ENCODE peak calls at places on chromosome 19, in six cellular contexts. J is amniotic stem cell, B is posterior cingulate gyrus, A is RWPE1, H is psoas muscle, P is BJ. N is an unnamed sample.

GRCh38 chr19:31289381-31289880 is 59.8 kb downstream of the TSHZ3 start:
- DNase-seq in B (no peak), A (no peak), P (no peak), H (no peak), J (no peak), N (no peak)

GRCh38 chr19:47778089-47778953 is at the start of gene SELENOW:
- DNase-seq in H (peak), J (peak), P (no peak), B (peak), A (peak), N (peak)

GRCh38 chr19:31013391-31013975 is 335.8 kb downstream of the TSHZ3 start:
- DNase-seq in A (no peak), J (no peak), P (no peak), B (no peak), H (no peak), N (no peak)

GRCh38 chr19:9014809-9015208 is 4.6 kb upstream of the MUC16 start:
- DNase-seq in A (no peak), B (no peak), J (no peak), H (no peak), P (no peak), N (no peak)

GRCh38 chr19:19381007-19381926 is 24.2 kb upstream of the GATAD2A start:
- DNase-seq in J (no peak), P (no peak), H (no peak), A (no peak), B (no peak), N (no peak)

GRCh38 chr19:32676186-32676894 is 692 bp downstream of the RGS9BP start:
- DNase-seq in B (no peak), P (no peak), A (no peak), J (no peak), H (peak), N (peak)

GRCh38 chr19:42198676-42199439 is 18.6 kb downstream of the DEDD2 start:
- DNase-seq in P (no peak), A (no peak), J (no peak), B (no peak), H (no peak), N (no peak)

GRCh38 chr19:11025445-11025844 is 63.8 kb upstream of the LDLR start:
- DNase-seq in P (no peak), H (no peak), B (no peak), J (no peak), A (no peak), N (no peak)

GRCh38 chr19:18903146-18904056 is 7.4 kb upstream of the CERS1 start:
- DNase-seq in P (no peak), B (no peak), J (no peak), A (no peak), H (no peak), N (no peak)

GRCh38 chr19:49110567-49110966 is 3.6 kb upstream of the LIN7B start:
- DNase-seq in H (no peak), J (no peak), P (no peak), A (no peak), B (no peak), N (no peak)

GRCh38 chr19:47541507-47541906 is 26.6 kb upstream of the NAPA start:
- DNase-seq in J (no peak), P (no peak), H (no peak), B (no peak), A (no peak), N (no peak)

N was measured in heart right ventricle.